ENCODE peak calls at places on chromosomes 4 and X, in five cellular contexts. X is NB4, K is sigmoid colon, C is AG10803, Q is cardiac fibroblast. F is an unnamed sample.

GRCh38 chr4:138405934-138406567 is 163.9 kb upstream of the SLC7A11 start:
- DNase-seq in X (peak; percentile 92), K (no peak), C (peak; percentile 81), Q (peak; percentile 83), F (peak; percentile 77)

GRCh38 chr4:1576200-1576960 is 107.7 kb downstream of the FAM53A start:
- DNase-seq in X (no peak), K (no peak), C (no peak), Q (no peak), F (no peak)

GRCh38 chr4:924107-925096 is 7.7 kb downstream of the GAK start:
- DNase-seq in X (peak; percentile 29), K (no peak), C (peak; percentile 58), Q (peak; percentile 68), F (peak; percentile 45)

GRCh38 chrX:85569096-85569495 is 189.6 kb upstream of the POF1B start:
- DNase-seq in X (no peak), K (no peak), C (no peak), Q (no peak), F (no peak)

GRCh38 chrX:127570276-127570675 is 481.9 kb downstream of the ACTRT1 start:
- DNase-seq in X (no peak), K (no peak), C (no peak), Q (no peak), F (no peak)

GRCh38 chr4:137678796-137679195 is 146.5 kb upstream of the PCDH18 start:
- DNase-seq in X (peak; percentile 2), K (no peak), C (peak; percentile 71), Q (peak; percentile 64), F (peak; percentile 44)

GRCh38 chrX:15233416-15234015 is 36.4 kb downstream of the ASB9 start:
- DNase-seq in X (no peak), K (no peak), C (no peak), Q (peak; percentile 0), F (no peak)

GRCh38 chr4:79663157-79663556 is 255.1 kb upstream of the GK2 start:
- DNase-seq in X (no peak), K (no peak), C (no peak), Q (no peak), F (no peak)

GRCh38 chr4:37130465-37130864 is 114.1 kb upstream of the NWD2 start:
- DNase-seq in X (no peak), K (no peak), C (no peak), Q (no peak), F (no peak)

GRCh38 chr4:72567821-72568620 is 1.0 kb downstream of the ADAMTS3 start:
- DNase-seq in X (peak; percentile 16), K (peak; percentile 87), C (peak; percentile 47), Q (peak; percentile 64), F (peak; percentile 89)

GRCh38 chr4:38804654-38805295 is at the start of gene TLR1:
- DNase-seq in X (peak; percentile 85), K (no peak), C (peak; percentile 68), Q (peak; percentile 83), F (peak; percentile 85)

GRCh38 chrX:56763556-56764152 is 34.6 kb downstream of the NBDY start:
- DNase-seq in X (peak; percentile 57), K (peak; percentile 92), C (no peak), Q (no peak), F (no peak)

GRCh38 chrX:55057691-55058249 is 17.1 kb upstream of the PAGE2B start:
- DNase-seq in X (peak; percentile 20), K (no peak), C (peak; percentile 6), Q (peak; percentile 49), F (peak; percentile 62)
- H3K4me3 ChIP-seq in X (no peak overlapping the region), K (peak overlapping the region; percentile 15), C (no peak overlapping the region), Q (no peak overlapping the region), F (peak overlapping the region; percentile 11)

DNA sequence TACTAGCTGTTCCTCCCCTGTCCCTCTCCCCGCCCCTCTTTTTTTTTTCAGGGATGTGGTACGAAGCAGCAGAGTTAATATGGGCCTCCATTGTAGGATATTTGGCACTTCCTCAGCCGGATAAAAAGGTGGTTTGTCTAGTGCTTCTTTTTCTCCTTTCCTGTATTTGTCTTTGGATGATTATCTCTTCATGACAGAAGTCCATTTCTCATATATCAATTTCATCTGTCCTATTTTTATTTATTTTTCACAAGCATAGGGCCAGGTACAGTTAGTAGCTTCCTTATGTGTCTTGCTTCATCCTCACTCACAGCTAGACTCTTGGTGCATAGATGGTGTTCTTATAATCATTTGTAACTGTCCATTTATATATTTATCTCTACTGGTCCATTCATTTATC is 89.6 kb downstream of the NEUROG2 start:
- DNase-seq in X (no peak), K (no peak), C (no peak), Q (no peak), F (no peak)
- TF ChIP-seq CTCF in X (no peak), K (no peak), C (no peak), Q (no peak), F (no peak)

GRCh38 chr4:101136373-101137370 is 210.7 kb downstream of the PPP3CA start:
- DNase-seq in X (no peak), K (no peak), C (no peak), Q (no peak), F (no peak)

GRCh38 chr4:101141230-101141629 is 206.1 kb downstream of the PPP3CA start:
- DNase-seq in X (peak; percentile 23), K (no peak), C (no peak), Q (no peak), F (no peak)

GRCh38 chr4:101140228-101140627 is 207.1 kb downstream of the PPP3CA start:
- DNase-seq in X (no peak), K (no peak), C (no peak), Q (no peak), F (no peak)

GRCh38 chr4:101135371-101136010 is 211.8 kb downstream of the PPP3CA start:
- DNase-seq in X (no peak), K (no peak), C (no peak), Q (no peak), F (no peak)
- H3K4me3 ChIP-seq in X (no peak overlapping the region), K (no peak overlapping the region), C (no peak overlapping the region), Q (no peak overlapping the region), F (no peak overlapping the region)

GRCh38 chrX:133215747-133216146 is 2.4 kb downstream of the TFDP3 start:
- DNase-seq in X (peak; percentile 11), K (no peak), C (no peak), Q (peak; percentile 2), F (no peak)
- TF ChIP-seq CTCF in X (peak; percentile 14), K (no peak), C (peak; percentile 29), Q (no peak), F (no peak)

GRCh38 chr4:185748901-185749390 is 63.0 kb downstream of the SORBS2 start:
- DNase-seq in X (no peak), K (no peak), C (no peak), Q (no peak), F (no peak)
- H3K4me3 ChIP-seq in X (no peak overlapping the region), K (no peak overlapping the region), C (no peak overlapping the region), Q (no peak overlapping the region), F (no peak overlapping the region)

DNA sequence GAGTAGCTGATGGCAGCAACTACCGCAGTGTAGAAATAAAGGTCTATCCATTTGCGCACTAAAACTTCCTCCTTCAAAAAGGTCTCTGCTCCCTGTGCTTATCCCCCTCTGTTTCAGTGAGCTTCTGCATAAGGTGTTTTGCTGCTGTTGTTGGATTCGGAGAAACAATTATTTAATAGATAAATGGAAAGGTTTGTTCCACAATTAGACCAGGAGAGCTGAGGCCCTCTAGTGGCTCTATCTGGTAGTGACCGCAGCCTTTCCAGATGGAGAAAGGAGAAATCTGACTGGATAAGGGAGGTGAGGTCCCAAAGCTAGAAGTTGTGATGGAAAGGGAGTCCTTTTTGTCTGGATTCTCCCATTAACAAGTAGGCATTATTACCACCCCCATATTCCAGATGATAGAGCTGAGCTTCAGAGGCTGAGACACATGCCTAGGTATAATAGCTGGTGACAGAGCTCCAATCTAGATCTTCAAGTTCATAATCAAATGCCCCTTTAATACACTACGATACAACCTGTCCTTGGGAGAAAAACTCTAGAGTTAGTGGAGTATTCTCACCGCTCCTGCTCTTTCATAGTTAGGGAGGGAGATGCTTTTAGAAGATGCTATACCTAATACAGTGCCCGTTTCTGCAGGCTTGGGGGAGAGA is 5.1 kb upstream of the GABRQ start:
- DNase-seq in X (peak; percentile 21), K (no peak), C (peak; percentile 22), Q (peak; percentile 54), F (peak; percentile 48)
- TF ChIP-seq CTCF in X (peak; percentile 76), K (peak; percentile 59), C (peak; percentile 82), Q (peak; percentile 71), F (peak; percentile 70)

DNA sequence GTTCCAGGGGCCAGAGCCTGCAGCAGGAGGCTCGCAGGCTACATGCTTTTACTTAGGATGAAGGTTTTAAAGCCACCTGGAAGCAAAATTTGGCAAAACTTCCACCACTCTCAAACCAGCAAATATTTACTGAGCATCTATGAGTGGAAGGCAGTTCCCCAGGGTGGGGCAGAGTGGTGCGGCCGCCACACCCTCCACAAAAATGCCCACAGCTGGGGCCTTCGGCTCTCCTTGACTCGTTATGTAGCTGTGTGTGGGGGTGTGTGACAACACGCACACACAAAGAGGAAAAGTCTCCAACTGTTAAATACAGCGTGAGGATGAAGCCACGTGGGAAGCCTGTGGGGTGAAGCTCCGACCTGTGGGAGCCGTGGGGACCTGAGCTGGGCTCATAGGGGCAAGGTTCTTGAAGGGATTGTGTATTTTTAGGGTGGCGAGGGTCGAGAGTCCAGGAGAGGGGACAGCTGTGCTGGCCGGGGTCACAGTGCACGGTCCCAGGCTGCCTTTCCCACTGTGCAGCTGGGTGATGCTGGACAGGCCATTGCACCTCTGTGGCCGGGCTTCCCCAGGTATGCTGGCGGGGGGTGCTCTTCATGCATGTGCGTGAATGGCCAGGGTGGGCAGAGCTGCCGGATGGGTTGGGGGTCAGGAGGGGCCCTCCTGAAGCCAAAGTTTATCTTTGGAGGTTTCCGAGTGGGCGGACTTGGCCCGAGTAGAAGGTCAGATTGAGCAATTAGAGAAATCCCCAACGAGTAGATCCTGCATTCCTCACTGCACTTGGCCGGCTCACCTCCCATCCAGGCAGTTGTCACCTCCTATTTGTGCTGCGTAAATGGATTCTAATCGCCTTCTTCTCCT is 25.3 kb downstream of the SORCS2 start:
- DNase-seq in X (no peak), K (no peak), C (peak; percentile 46), Q (no peak), F (peak; percentile 40)
- H3K4me3 ChIP-seq in X (no peak overlapping the region), K (no peak overlapping the region), C (no peak overlapping the region), Q (no peak overlapping the region), F (no peak overlapping the region)